ENCODE peak calls at places on chromosomes 3 and 15, in four cellular contexts. W is adrenal gland, X is stomach, Q is GM12865. K is an unnamed sample.
A peak's percentile ranks its signal among the peaks of the same experiment; 100 is the strongest.

GRCh38 chr15:94968133-94968532 is 736.8 kb downstream of the MCTP2 start:
- DNase-seq in W (no peak), Q (no peak), X (no peak), K (no peak)

GRCh38 chr3:55474213-55474632 is 12.9 kb downstream of the WNT5A start:
- DNase-seq in Q (no peak), W (no peak), X (no peak), K (no peak)

GRCh38 chr15:70094690-70095311 is 2.9 kb downstream of the TLE3 start:
- DNase-seq in Q (no peak), X (no peak), W (no peak), K (no peak)

GRCh38 chr3:141261472-141262171 is 30.0 kb downstream of the PXYLP1 start:
- DNase-seq in W (no peak), Q (no peak), X (no peak), K (no peak)

GRCh38 chr3:98350082-98350481 is 3.6 kb upstream of the OR5K4 start:
- DNase-seq in Q (no peak), X (no peak), W (no peak), K (no peak)

GRCh38 chr3:185381321-185381720 is 18.4 kb downstream of the MAP3K13 start:
- DNase-seq in X (no peak), W (no peak), Q (no peak), K (no peak)

GRCh38 chr3:50912746-50913145 is 238.0 kb downstream of the DOCK3 start:
- DNase-seq in W (no peak), X (no peak), Q (no peak), K (no peak)

GRCh38 chr15:46296797-46297196 is 662.0 kb downstream of the SQOR start:
- DNase-seq in X (no peak), W (no peak), Q (no peak), K (no peak)

GRCh38 chr3:177069514-177070329 is 127.6 kb downstream of the TBL1XR1 start:
- DNase-seq in Q (no peak), W (no peak), X (no peak), K (no peak)

GRCh38 chr3:153829596-153830170 is 291.5 kb upstream of the ARHGEF26 start:
- DNase-seq in Q (no peak), W (no peak), X (no peak), K (no peak)

GRCh38 chr15:81279621-81280051 is 44.3 kb downstream of the STARD5 start:
- DNase-seq in Q (no peak), W (no peak), X (no peak), K (no peak)

GRCh38 chr15:80669599-80670273 is 25.4 kb upstream of the ABHD17C start:
- DNase-seq in Q (peak; percentile 54), W (no peak), X (no peak), K (no peak)

GRCh38 chr15:100711479-100712130 is 109.2 kb downstream of the ASB7 start:
- DNase-seq in Q (no peak), X (no peak), W (no peak), K (peak; percentile 72)

GRCh38 chr3:185645596-185646381 is 59.7 kb downstream of the SENP2 start:
- DNase-seq in Q (no peak), W (no peak), X (no peak), K (peak; percentile 42)

GRCh38 chr15:35309886-35310285 is 224.8 kb upstream of the NANOGP8 start:
- DNase-seq in Q (no peak), W (no peak), X (no peak), K (no peak)

GRCh38 chr3:142999881-143000280 is 1.5 kb upstream of the U2SURP start:
- DNase-seq in W (no peak), Q (no peak), X (no peak), K (no peak)

GRCh38 chr15:55742498-55742926 is 440 bp downstream of the PRTG start:
- DNase-seq in Q (peak; percentile 9), W (peak; percentile 35), X (no peak), K (peak; percentile 72)

GRCh38 chr15:34637305-34637704 is 53.9 kb upstream of the GOLGA8B start:
- DNase-seq in Q (no peak), W (no peak), X (no peak), K (no peak)

GRCh38 chr3:13681931-13682330 is 133.0 kb downstream of the FBLN2 start:
- DNase-seq in X (no peak), Q (no peak), W (no peak), K (no peak)

GRCh38 chr3:43468141-43468540 is 153.7 kb downstream of the ANO10 start:
- DNase-seq in W (no peak), X (no peak), Q (no peak), K (no peak)

GRCh38 chr15:100170280-100170654 is 171.5 kb downstream of the ADAMTS17 start:
- DNase-seq in X (no peak), Q (peak; percentile 88), W (no peak), K (no peak)

GRCh38 chr15:23503546-23503945 is 56.5 kb upstream of the GOLGA6L2 start:
- DNase-seq in W (no peak), Q (no peak), X (no peak), K (no peak)

GRCh38 chr15:23497710-23498111 is 50.7 kb upstream of the GOLGA6L2 start:
- DNase-seq in X (no peak), W (no peak), Q (peak; percentile 6), K (no peak)
- TF ChIP-seq CTCF in X (peak; percentile 22), W (no peak), Q (peak; percentile 36), K (no peak)

GRCh38 chr3:71456155-71456554 is 127.4 kb downstream of the FOXP1 start:
- DNase-seq in Q (no peak), X (no peak), W (no peak), K (no peak)
- TF ChIP-seq CTCF in Q (no peak), X (no peak), W (no peak), K (no peak)

DNA sequence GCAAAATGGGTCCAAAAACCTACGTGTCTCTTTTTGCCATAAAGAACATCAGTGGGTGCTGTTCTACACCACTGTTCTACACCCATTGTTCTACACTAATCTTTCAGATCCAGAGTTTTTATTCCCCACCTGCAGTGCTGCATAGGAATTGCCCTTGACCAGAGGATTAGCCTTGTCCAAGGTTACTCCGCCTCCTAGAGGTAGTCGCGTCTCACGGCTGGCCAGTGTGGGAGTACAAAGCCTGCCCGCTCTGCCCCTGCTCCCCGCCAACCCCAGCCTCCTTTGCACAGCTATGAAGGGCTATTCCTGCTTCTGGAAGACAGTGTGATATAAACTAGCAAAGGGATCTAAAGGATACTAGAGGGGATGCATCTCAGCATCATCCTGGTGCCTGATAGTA is 222.1 kb upstream of the LMCD1 start:
- DNase-seq in X (no peak), W (no peak), Q (no peak), K (no peak)
- TF ChIP-seq CTCF in X (no peak), W (no peak), Q (no peak), K (no peak)

GRCh38 chr3:181105636-181106035 is 116.1 kb upstream of the DNAJC19 start:
- DNase-seq in Q (no peak), X (no peak), W (no peak), K (no peak)

DNA sequence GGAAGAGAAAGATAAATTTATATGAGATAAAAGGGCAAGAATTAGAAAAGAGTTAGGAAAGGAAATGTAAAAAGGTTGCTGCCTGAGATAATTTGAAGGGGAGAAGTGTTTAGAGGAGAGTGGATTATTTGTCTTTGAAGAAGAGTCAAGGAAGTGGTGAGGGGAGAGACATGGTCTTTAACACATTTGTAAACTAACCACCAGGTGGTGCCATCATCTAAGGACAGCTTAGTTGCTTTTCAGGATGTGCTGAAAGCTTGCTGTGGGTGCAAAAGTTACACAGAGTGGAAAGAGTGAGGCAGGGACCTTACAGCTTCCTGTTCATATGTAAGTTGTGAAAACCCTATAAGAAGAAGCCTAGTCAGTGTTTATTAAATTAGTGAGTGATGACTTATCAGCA is 114.1 kb upstream of the DNAJC19 start:
- DNase-seq in Q (peak; percentile 41), W (no peak), X (no peak), K (no peak)
- TF ChIP-seq CTCF in Q (peak; percentile 31), W (no peak), X (no peak), K (no peak)

GRCh38 chr15:75178938-75179772 is 22.5 kb upstream of the C15orf39 start:
- DNase-seq in Q (no peak), X (no peak), W (no peak), K (no peak)

GRCh38 chr15:75176404-75176761 is 25.3 kb upstream of the C15orf39 start:
- DNase-seq in X (peak; percentile 57), Q (no peak), W (no peak), K (no peak)

GRCh38 chr15:75178171-75178937 is 23.3 kb upstream of the C15orf39 start:
- DNase-seq in Q (no peak), W (no peak), X (peak; percentile 63), K (peak; percentile 83)

GRCh38 chr15:75179773-75180140 is 21.9 kb upstream of the C15orf39 start:
- DNase-seq in X (no peak), Q (no peak), W (no peak), K (no peak)

GRCh38 chr15:75177360-75178071 is 24.2 kb upstream of the C15orf39 start:
- DNase-seq in Q (no peak), W (no peak), X (no peak), K (peak; percentile 60)
- TF ChIP-seq CTCF in Q (no peak), W (no peak), X (no peak), K (no peak)

GRCh38 chr15:68372291-68372811 is 59.6 kb downstream of the ITGA11 start:
- DNase-seq in W (peak; percentile 56), Q (peak; percentile 17), X (no peak), K (peak; percentile 59)
- TF ChIP-seq CTCF in W (peak; percentile 30), Q (peak; percentile 20), X (no peak), K (no peak)

GRCh38 chr3:85842081-85842480 is 883.3 kb downstream of the CADM2 start:
- DNase-seq in X (no peak), Q (no peak), W (no peak), K (no peak)
- TF ChIP-seq CTCF in X (no peak), Q (no peak), W (no peak), K (no peak)

K was measured in sigmoid colon.